ENCODE peak calls at places on chromosome 7, in six cellular contexts. One of them, this sample, is unnamed.

GRCh38 chr7:18402488-18403183 is 92.9 kb upstream of the HDAC9 start:
- DNase-seq in AG20443: peak
- DNase-seq in stimulated activated CD4-positive, alpha-beta T cell treated with anti-CD3 and anti-CD28 coated beads, TNF-alpha, amount 100 ng/mL, for 24 hours: no peak
- DNase-seq in A549: no peak
- DNase-seq in Right ventricle myocardium inferior: no peak
- DNase-seq in memory B cell: no peak
- DNase-seq in this sample: peak

GRCh38 chr7:91979590-91979989 is 38.9 kb downstream of the AKAP9 start:
- DNase-seq in AG20443: no peak
- DNase-seq in stimulated activated CD4-positive, alpha-beta T cell treated with anti-CD3 and anti-CD28 coated beads, TNF-alpha, amount 100 ng/mL, for 24 hours: no peak
- DNase-seq in A549: no peak
- DNase-seq in Right ventricle myocardium inferior: no peak
- DNase-seq in memory B cell: no peak
- DNase-seq in this sample: no peak

GRCh38 chr7:25750738-25751529 is 401.1 kb upstream of the NFE2L3 start:
- DNase-seq in AG20443: no peak
- DNase-seq in stimulated activated CD4-positive, alpha-beta T cell treated with anti-CD3 and anti-CD28 coated beads, TNF-alpha, amount 100 ng/mL, for 24 hours: no peak
- DNase-seq in A549: no peak
- DNase-seq in Right ventricle myocardium inferior: no peak
- DNase-seq in memory B cell: no peak
- DNase-seq in this sample: no peak

GRCh38 chr7:79837915-79838314 is 296.7 kb upstream of the GNAI1 start:
- DNase-seq in AG20443: no peak
- DNase-seq in stimulated activated CD4-positive, alpha-beta T cell treated with anti-CD3 and anti-CD28 coated beads, TNF-alpha, amount 100 ng/mL, for 24 hours: no peak
- DNase-seq in A549: no peak
- DNase-seq in Right ventricle myocardium inferior: no peak
- DNase-seq in memory B cell: no peak
- DNase-seq in this sample: no peak

GRCh38 chr7:138813945-138814344 is 15.9 kb upstream of the ATP6V0A4 start:
- DNase-seq in AG20443: no peak
- DNase-seq in stimulated activated CD4-positive, alpha-beta T cell treated with anti-CD3 and anti-CD28 coated beads, TNF-alpha, amount 100 ng/mL, for 24 hours: no peak
- DNase-seq in A549: no peak
- DNase-seq in Right ventricle myocardium inferior: no peak
- DNase-seq in memory B cell: no peak
- DNase-seq in this sample: no peak

GRCh38 chr7:87339373-87339897 is 6.0 kb upstream of the CROT start:
- DNase-seq in AG20443: no peak
- DNase-seq in stimulated activated CD4-positive, alpha-beta T cell treated with anti-CD3 and anti-CD28 coated beads, TNF-alpha, amount 100 ng/mL, for 24 hours: no peak
- DNase-seq in A549: no peak
- DNase-seq in Right ventricle myocardium inferior: no peak
- DNase-seq in memory B cell: no peak
- DNase-seq in this sample: no peak

GRCh38 chr7:77481615-77482014 is 55.5 kb upstream of the PTPN12 start:
- DNase-seq in AG20443: no peak
- DNase-seq in stimulated activated CD4-positive, alpha-beta T cell treated with anti-CD3 and anti-CD28 coated beads, TNF-alpha, amount 100 ng/mL, for 24 hours: no peak
- DNase-seq in A549: peak
- DNase-seq in Right ventricle myocardium inferior: no peak
- DNase-seq in memory B cell: no peak
- DNase-seq in this sample: peak

GRCh38 chr7:3200504-3200903 is 100.5 kb upstream of the SDK1 start:
- DNase-seq in AG20443: no peak
- DNase-seq in stimulated activated CD4-positive, alpha-beta T cell treated with anti-CD3 and anti-CD28 coated beads, TNF-alpha, amount 100 ng/mL, for 24 hours: peak
- DNase-seq in A549: peak
- DNase-seq in Right ventricle myocardium inferior: no peak
- DNase-seq in memory B cell: no peak
- DNase-seq in this sample: peak

GRCh38 chr7:74424291-74424880 is 29.3 kb upstream of the GTF2IRD1 start:
- DNase-seq in AG20443: no peak
- DNase-seq in stimulated activated CD4-positive, alpha-beta T cell treated with anti-CD3 and anti-CD28 coated beads, TNF-alpha, amount 100 ng/mL, for 24 hours: no peak
- DNase-seq in A549: no peak
- DNase-seq in Right ventricle myocardium inferior: peak
- DNase-seq in memory B cell: no peak
- DNase-seq in this sample: no peak

GRCh38 chr7:25862254-25862992 is 289.6 kb upstream of the NFE2L3 start:
- DNase-seq in AG20443: peak
- DNase-seq in stimulated activated CD4-positive, alpha-beta T cell treated with anti-CD3 and anti-CD28 coated beads, TNF-alpha, amount 100 ng/mL, for 24 hours: peak
- DNase-seq in A549: peak
- DNase-seq in Right ventricle myocardium inferior: peak
- DNase-seq in memory B cell: no peak
- DNase-seq in this sample: peak

GRCh38 chr7:27678617-27679260 is 16.1 kb upstream of the HIBADH start:
- DNase-seq in AG20443: peak
- DNase-seq in stimulated activated CD4-positive, alpha-beta T cell treated with anti-CD3 and anti-CD28 coated beads, TNF-alpha, amount 100 ng/mL, for 24 hours: no peak
- DNase-seq in A549: peak
- DNase-seq in Right ventricle myocardium inferior: no peak
- DNase-seq in memory B cell: no peak
- DNase-seq in this sample: no peak

GRCh38 chr7:123749537-123749857 is 694 bp upstream of the WASL start:
- DNase-seq in AG20443: no peak
- DNase-seq in stimulated activated CD4-positive, alpha-beta T cell treated with anti-CD3 and anti-CD28 coated beads, TNF-alpha, amount 100 ng/mL, for 24 hours: peak
- DNase-seq in A549: peak
- DNase-seq in Right ventricle myocardium inferior: no peak
- DNase-seq in memory B cell: no peak
- DNase-seq in this sample: no peak

GRCh38 chr7:47906883-47907282 is 41.4 kb downstream of the PKD1L1 start:
- DNase-seq in AG20443: no peak
- DNase-seq in stimulated activated CD4-positive, alpha-beta T cell treated with anti-CD3 and anti-CD28 coated beads, TNF-alpha, amount 100 ng/mL, for 24 hours: no peak
- DNase-seq in A549: no peak
- DNase-seq in Right ventricle myocardium inferior: no peak
- DNase-seq in memory B cell: no peak
- DNase-seq in this sample: no peak

GRCh38 chr7:157849726-157850125 is 512.9 kb downstream of the DNAJB6 start:
- DNase-seq in AG20443: no peak
- DNase-seq in stimulated activated CD4-positive, alpha-beta T cell treated with anti-CD3 and anti-CD28 coated beads, TNF-alpha, amount 100 ng/mL, for 24 hours: no peak
- DNase-seq in A549: no peak
- DNase-seq in Right ventricle myocardium inferior: no peak
- DNase-seq in memory B cell: no peak
- DNase-seq in this sample: no peak

GRCh38 chr7:139600306-139600705 is 76.8 kb downstream of the CLEC2L start:
- DNase-seq in AG20443: no peak
- DNase-seq in stimulated activated CD4-positive, alpha-beta T cell treated with anti-CD3 and anti-CD28 coated beads, TNF-alpha, amount 100 ng/mL, for 24 hours: no peak
- DNase-seq in A549: peak
- DNase-seq in Right ventricle myocardium inferior: no peak
- DNase-seq in memory B cell: no peak
- DNase-seq in this sample: no peak

GRCh38 chr7:29955799-29956476 is 33.7 kb downstream of the SCRN1 start:
- DNase-seq in AG20443: no peak
- DNase-seq in stimulated activated CD4-positive, alpha-beta T cell treated with anti-CD3 and anti-CD28 coated beads, TNF-alpha, amount 100 ng/mL, for 24 hours: no peak
- DNase-seq in A549: no peak
- DNase-seq in Right ventricle myocardium inferior: no peak
- DNase-seq in memory B cell: peak
- DNase-seq in this sample: no peak

GRCh38 chr7:79555571-79555970 is 102.1 kb upstream of the MAGI2 start:
- DNase-seq in AG20443: no peak
- DNase-seq in stimulated activated CD4-positive, alpha-beta T cell treated with anti-CD3 and anti-CD28 coated beads, TNF-alpha, amount 100 ng/mL, for 24 hours: no peak
- DNase-seq in A549: no peak
- DNase-seq in Right ventricle myocardium inferior: no peak
- DNase-seq in memory B cell: no peak
- DNase-seq in this sample: no peak

GRCh38 chr7:143415696-143416095 is 7.0 kb upstream of the EPHA1 start:
- DNase-seq in AG20443: no peak
- DNase-seq in stimulated activated CD4-positive, alpha-beta T cell treated with anti-CD3 and anti-CD28 coated beads, TNF-alpha, amount 100 ng/mL, for 24 hours: no peak
- DNase-seq in A549: no peak
- DNase-seq in Right ventricle myocardium inferior: no peak
- DNase-seq in memory B cell: no peak
- DNase-seq in this sample: no peak

GRCh38 chr7:20607216-20607615 is 8.3 kb upstream of the ABCB5 start:
- DNase-seq in AG20443: no peak
- DNase-seq in stimulated activated CD4-positive, alpha-beta T cell treated with anti-CD3 and anti-CD28 coated beads, TNF-alpha, amount 100 ng/mL, for 24 hours: no peak
- DNase-seq in A549: peak
- DNase-seq in Right ventricle myocardium inferior: no peak
- DNase-seq in memory B cell: no peak
- DNase-seq in this sample: no peak

GRCh38 chr7:36313607-36314006 is 76.1 kb upstream of the ANLN start:
- DNase-seq in AG20443: no peak
- DNase-seq in stimulated activated CD4-positive, alpha-beta T cell treated with anti-CD3 and anti-CD28 coated beads, TNF-alpha, amount 100 ng/mL, for 24 hours: no peak
- DNase-seq in A549: no peak
- DNase-seq in Right ventricle myocardium inferior: no peak
- DNase-seq in memory B cell: no peak
- DNase-seq in this sample: no peak

GRCh38 chr7:74103219-74103772 is 19.7 kb downstream of the LIMK1 start:
- DNase-seq in AG20443: no peak
- DNase-seq in stimulated activated CD4-positive, alpha-beta T cell treated with anti-CD3 and anti-CD28 coated beads, TNF-alpha, amount 100 ng/mL, for 24 hours: no peak
- DNase-seq in A549: no peak
- DNase-seq in Right ventricle myocardium inferior: no peak
- DNase-seq in memory B cell: no peak
- DNase-seq in this sample: no peak

GRCh38 chr7:144907577-144907976 is 71.7 kb upstream of the TPK1 start:
- DNase-seq in AG20443: no peak
- DNase-seq in stimulated activated CD4-positive, alpha-beta T cell treated with anti-CD3 and anti-CD28 coated beads, TNF-alpha, amount 100 ng/mL, for 24 hours: no peak
- DNase-seq in A549: no peak
- DNase-seq in Right ventricle myocardium inferior: no peak
- DNase-seq in memory B cell: no peak
- DNase-seq in this sample: no peak

GRCh38 chr7:28410628-28411578 is 1.4 kb upstream of the CREB5 start:
- DNase-seq in AG20443: peak
- DNase-seq in stimulated activated CD4-positive, alpha-beta T cell treated with anti-CD3 and anti-CD28 coated beads, TNF-alpha, amount 100 ng/mL, for 24 hours: no peak
- DNase-seq in A549: peak
- DNase-seq in Right ventricle myocardium inferior: no peak
- DNase-seq in memory B cell: peak
- DNase-seq in this sample: peak

GRCh38 chr7:2814186-2814530 is 29.9 kb downstream of the GNA12 start:
- DNase-seq in AG20443: peak
- DNase-seq in stimulated activated CD4-positive, alpha-beta T cell treated with anti-CD3 and anti-CD28 coated beads, TNF-alpha, amount 100 ng/mL, for 24 hours: no peak
- DNase-seq in A549: no peak
- DNase-seq in Right ventricle myocardium inferior: no peak
- DNase-seq in memory B cell: no peak
- DNase-seq in this sample: no peak

GRCh38 chr7:117272360-117272759 is 50.5 kb downstream of the WNT2 start:
- DNase-seq in AG20443: no peak
- DNase-seq in stimulated activated CD4-positive, alpha-beta T cell treated with anti-CD3 and anti-CD28 coated beads, TNF-alpha, amount 100 ng/mL, for 24 hours: no peak
- DNase-seq in A549: no peak
- DNase-seq in Right ventricle myocardium inferior: no peak
- DNase-seq in memory B cell: no peak
- DNase-seq in this sample: no peak

GRCh38 chr7:138907849-138908248 is 73.3 kb downstream of the KIAA1549 start:
- DNase-seq in AG20443: no peak
- DNase-seq in stimulated activated CD4-positive, alpha-beta T cell treated with anti-CD3 and anti-CD28 coated beads, TNF-alpha, amount 100 ng/mL, for 24 hours: no peak
- DNase-seq in A549: no peak
- DNase-seq in Right ventricle myocardium inferior: no peak
- DNase-seq in memory B cell: no peak
- DNase-seq in this sample: no peak

GRCh38 chr7:47088329-47089067 is 493.4 kb downstream of the TNS3 start:
- DNase-seq in AG20443: peak
- DNase-seq in stimulated activated CD4-positive, alpha-beta T cell treated with anti-CD3 and anti-CD28 coated beads, TNF-alpha, amount 100 ng/mL, for 24 hours: peak
- DNase-seq in A549: peak
- DNase-seq in Right ventricle myocardium inferior: peak
- DNase-seq in memory B cell: peak
- DNase-seq in this sample: peak

GRCh38 chr7:99997545-99998137 is 17.8 kb upstream of the ZKSCAN1 start:
- DNase-seq in AG20443: peak
- DNase-seq in stimulated activated CD4-positive, alpha-beta T cell treated with anti-CD3 and anti-CD28 coated beads, TNF-alpha, amount 100 ng/mL, for 24 hours: peak
- DNase-seq in A549: no peak
- DNase-seq in Right ventricle myocardium inferior: peak
- DNase-seq in memory B cell: peak
- DNase-seq in this sample: peak

GRCh38 chr7:33109758-33110238 is 594 bp upstream of the RP9 start:
- DNase-seq in AG20443: no peak
- DNase-seq in stimulated activated CD4-positive, alpha-beta T cell treated with anti-CD3 and anti-CD28 coated beads, TNF-alpha, amount 100 ng/mL, for 24 hours: no peak
- DNase-seq in A549: peak
- DNase-seq in Right ventricle myocardium inferior: no peak
- DNase-seq in memory B cell: no peak
- DNase-seq in this sample: no peak

This sample was measured in Calu3.